ENCODE peak calls at places on chromosomes 2 and 18, in six cellular contexts. L is body of pancreas; G is CD8-positive, alpha-beta T cell; S is upper lobe of left lung; V is MM.1S; T is aorta. O is an unnamed sample.
A peak's percentile ranks its signal among the peaks of the same experiment; 100 is the strongest.

GRCh38 chr2:96699021-96699420 is 40.8 kb downstream of the LMAN2L start:
- DNase-seq in L (no peak), G (no peak), S (no peak), V (no peak), T (no peak), O (no peak)

GRCh38 chr2:75920721-75921551 is 210.2 kb upstream of the GCFC2 start:
- DNase-seq in L (no peak), G (no peak), S (no peak), V (no peak), T (no peak), O (no peak)

GRCh38 chr2:196376984-196377877 is 205.9 kb upstream of the STK17B start:
- DNase-seq in L (no peak), G (no peak), S (no peak), V (no peak), T (no peak), O (peak; percentile 86)

GRCh38 chr18:75478996-75479870 is 51.7 kb upstream of the SMIM21 start:
- DNase-seq in L (no peak), G (no peak), S (no peak), V (peak; percentile 58), T (no peak), O (peak; percentile 84)

GRCh38 chr2:168025487-168026203 is 221.8 kb downstream of the STK39 start:
- DNase-seq in L (no peak), G (no peak), S (no peak), V (no peak), T (no peak), O (peak; percentile 72)

GRCh38 chr2:29578084-29578598 is 343.2 kb downstream of the ALK start:
- DNase-seq in L (no peak), G (no peak), S (no peak), V (no peak), T (no peak), O (no peak)

GRCh38 chr2:174774828-174775227 is 10.6 kb upstream of the CHRNA1 start:
- DNase-seq in L (no peak), G (no peak), S (no peak), V (no peak), T (no peak), O (no peak)

GRCh38 chr18:48649231-48649630 is 110.4 kb downstream of the CTIF start:
- DNase-seq in L (no peak), G (no peak), S (no peak), V (no peak), T (no peak), O (no peak)

GRCh38 chr2:118882693-118883336 is 35.4 kb upstream of the EN1 start:
- DNase-seq in L (peak; percentile 68), G (peak; percentile 49), S (peak; percentile 16), V (peak; percentile 83), T (peak; percentile 76), O (peak; percentile 61)

GRCh38 chr18:46555724-46556123 is 101.3 kb downstream of the LOXHD1 start:
- DNase-seq in L (no peak), G (no peak), S (no peak), V (peak; percentile 60), T (no peak), O (no peak)

GRCh38 chr2:20186078-20186854 is 38.7 kb downstream of the SDC1 start:
- DNase-seq in L (peak; percentile 39), G (no peak), S (no peak), V (no peak), T (no peak), O (no peak)

GRCh38 chr18:54774971-54775665 is 53.2 kb upstream of the RAB27B start:
- DNase-seq in L (peak; percentile 39), G (no peak), S (no peak), V (no peak), T (no peak), O (peak; percentile 34)

GRCh38 chr2:10067330-10067729 is 12.9 kb downstream of the CYS1 start:
- DNase-seq in L (no peak), G (no peak), S (no peak), V (no peak), T (no peak), O (no peak)

GRCh38 chr2:125371867-125372266 is 1284.1 kb upstream of the GYPC start:
- DNase-seq in L (no peak), G (no peak), S (no peak), V (peak; percentile 14), T (no peak), O (no peak)
- H3K9me3 ChIP-seq in L (no peaks in the 10 kb centered on the region), G (peaks cover 3% of the 10 kb centered on the region), S (no peaks in the 10 kb centered on the region), V (no peaks in the 10 kb centered on the region), T (peaks cover 1% of the 10 kb centered on the region), O (no peaks in the 10 kb centered on the region)

GRCh38 chr2:86199834-86200177 is 549 bp downstream of the MRPL35 start:
- DNase-seq in L (no peak), G (no peak), S (no peak), V (no peak), T (no peak), O (peak; percentile 20)

GRCh38 chr2:86194751-86195054 is 559 bp downstream of the IMMT start:
- DNase-seq in L (no peak), G (no peak), S (no peak), V (no peak), T (peak; percentile 98), O (no peak)

GRCh38 chr2:86189782-86190416 is 5.4 kb downstream of the IMMT start:
- DNase-seq in L (no peak), G (no peak), S (no peak), V (no peak), T (no peak), O (no peak)

GRCh38 chr2:86195055-86195807 is at the start of gene IMMT:
- DNase-seq in L (peak; percentile 95), G (peak; percentile 93), S (peak; percentile 99), V (peak; percentile 95), T (peak; percentile 99), O (peak; percentile 98)

DNA sequence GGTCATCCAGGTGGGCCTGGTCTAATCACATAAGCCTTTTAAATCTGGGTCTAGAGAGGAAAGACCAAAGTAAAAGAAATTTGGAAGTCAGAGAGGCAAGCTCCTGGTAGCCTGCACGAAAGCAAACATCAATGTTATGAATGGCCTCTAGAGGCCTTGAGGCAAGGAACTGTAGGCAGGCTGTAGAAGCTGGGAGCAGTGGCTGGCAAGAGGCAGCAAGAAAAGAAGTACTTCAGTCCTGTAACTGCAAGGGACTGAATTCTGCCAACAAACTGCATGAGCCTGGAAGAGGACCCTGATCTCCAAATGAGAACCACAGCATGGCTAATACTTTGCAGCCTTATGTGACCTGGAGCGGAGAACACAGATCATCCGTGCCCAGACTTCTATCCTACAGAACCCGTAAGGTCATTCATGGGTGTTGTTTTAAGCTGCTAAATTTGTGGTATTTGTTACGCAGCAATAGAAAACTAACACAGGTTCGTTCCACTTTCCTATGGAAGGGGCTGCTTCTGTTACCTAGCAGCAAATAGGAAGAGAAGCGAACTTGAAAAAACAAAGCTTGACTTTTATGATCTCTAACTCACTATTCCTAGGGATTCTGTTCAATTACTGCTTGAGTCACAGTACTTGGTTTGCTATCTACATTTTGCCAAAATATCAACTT is 1.2 kb downstream of the IMMT start:
- DNase-seq in L (no peak), G (no peak), S (no peak), V (no peak), T (no peak), O (peak; percentile 34)
- H3K4me1 ChIP-seq in L (peaks cover 60% of the 10 kb centered on the region), G (peaks cover 37% of the 10 kb centered on the region), S (peaks cover 36% of the 10 kb centered on the region), V (peaks cover 18% of the 10 kb centered on the region), T (no peaks in the 10 kb centered on the region), O (peaks cover 42% of the 10 kb centered on the region)

GRCh38 chr18:50285631-50286321 is 1.7 kb downstream of the CXXC1 start:
- DNase-seq in L (no peak), G (no peak), S (peak; percentile 66), V (no peak), T (no peak), O (no peak)
- H3K4me3 ChIP-seq in L (no peak overlapping the region), G (no peak overlapping the region), S (no peak overlapping the region), V (no peak overlapping the region), T (no peak overlapping the region), O (peak overlapping the region; percentile 93)

DNA sequence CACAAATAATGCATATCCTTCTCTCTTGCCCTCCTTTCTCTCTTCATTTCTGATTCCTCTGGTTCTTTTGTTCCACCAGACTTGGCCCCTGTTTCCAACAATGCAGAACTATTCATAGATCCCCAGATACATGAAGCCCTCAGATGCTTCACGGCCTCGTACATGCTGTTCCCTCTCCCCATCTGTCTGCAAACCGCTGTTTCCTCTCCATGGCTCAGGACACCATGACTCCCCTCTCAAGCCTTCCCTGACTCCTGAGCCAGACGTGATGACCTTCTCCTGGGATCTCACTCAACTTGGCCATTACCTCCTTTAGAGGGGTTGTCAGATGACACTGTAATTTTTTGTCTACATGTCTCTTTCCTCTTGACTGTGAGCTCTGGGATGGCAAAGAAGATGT is 15.5 kb downstream of the NEB start:
- DNase-seq in L (no peak), G (no peak), S (no peak), V (no peak), T (no peak), O (no peak)
- H3K9me3 ChIP-seq in L (no peaks in the 10 kb centered on the region), G (no peaks in the 10 kb centered on the region), S (no peaks in the 10 kb centered on the region), V (no peaks in the 10 kb centered on the region), T (peaks cover 1% of the 10 kb centered on the region), O (no peaks in the 10 kb centered on the region)

DNA sequence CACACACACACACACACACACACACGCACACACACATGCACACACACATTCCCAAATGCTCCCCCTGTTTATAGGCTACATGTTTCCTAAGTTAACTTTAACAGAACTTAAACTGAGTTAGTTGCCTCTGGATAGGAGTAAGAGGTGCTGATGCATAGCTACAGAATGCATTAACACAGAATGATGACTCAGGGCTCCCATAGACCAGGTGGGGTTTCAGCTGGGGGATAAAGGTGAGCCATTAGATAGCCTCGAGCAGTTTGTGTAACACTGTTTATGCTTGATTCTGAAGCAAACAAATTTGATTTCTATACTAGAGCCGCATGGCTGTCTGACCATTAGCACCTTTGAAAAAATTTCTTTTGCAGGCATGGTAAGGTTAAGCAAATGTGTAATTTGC is 741.0 kb downstream of the PLCL1 start:
- DNase-seq in L (no peak), G (no peak), S (no peak), V (no peak), T (no peak), O (no peak)
- H3K4me1 ChIP-seq in L (no peaks in the 10 kb centered on the region), G (no peaks in the 10 kb centered on the region), S (no peaks in the 10 kb centered on the region), V (no peaks in the 10 kb centered on the region), T (no peaks in the 10 kb centered on the region), O (no peaks in the 10 kb centered on the region)

DNA sequence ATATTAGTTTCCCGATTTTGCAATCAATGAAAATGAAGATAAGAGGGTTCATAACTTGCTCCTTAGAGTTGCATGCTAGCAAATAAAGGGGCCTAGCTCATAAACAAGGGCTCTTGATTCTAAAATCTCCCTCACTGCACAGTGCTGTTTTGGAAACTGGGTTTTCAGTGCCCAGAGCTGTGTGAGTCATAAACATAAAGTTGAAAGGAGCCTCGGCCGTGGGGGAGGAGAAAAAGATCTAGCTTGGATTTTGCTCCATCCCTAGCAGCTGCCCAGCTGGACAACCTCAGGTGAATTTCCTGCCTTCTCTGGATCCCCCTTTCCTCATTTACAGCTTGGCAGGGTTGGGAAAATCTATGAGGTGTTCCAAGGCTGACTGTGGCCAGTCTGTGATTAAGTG is 42.5 kb downstream of the LYPD1 start:
- DNase-seq in L (no peak), G (no peak), S (no peak), V (no peak), T (no peak), O (peak; percentile 18)
- H3K4me3 ChIP-seq in L (no peak overlapping the region), G (no peak overlapping the region), S (no peak overlapping the region), V (no peak overlapping the region), T (no peak overlapping the region), O (no peak overlapping the region)

DNA sequence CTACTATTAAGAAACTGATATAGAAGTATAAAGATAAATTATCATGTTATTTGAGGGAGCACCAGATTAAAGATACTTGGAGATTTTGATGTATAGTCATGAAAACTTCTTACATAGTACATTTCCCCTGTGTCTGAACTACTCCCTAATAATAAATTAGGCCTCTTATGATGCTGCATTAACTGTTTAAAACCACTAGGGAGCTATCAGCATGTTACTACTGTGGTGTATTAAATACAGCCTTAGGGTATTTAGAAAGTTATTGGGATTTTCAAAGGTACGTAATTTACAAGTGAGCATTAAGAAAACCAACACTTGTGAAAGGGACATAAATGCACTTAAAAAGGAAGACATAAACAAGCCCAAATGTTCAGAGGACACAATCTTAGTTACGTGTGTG is 714.0 kb downstream of the EPHA4 start:
- DNase-seq in L (no peak), G (no peak), S (no peak), V (no peak), T (no peak), O (no peak)
- H3K9me3 ChIP-seq in L (no peaks in the 10 kb centered on the region), G (no peaks in the 10 kb centered on the region), S (no peaks in the 10 kb centered on the region), V (no peaks in the 10 kb centered on the region), T (no peaks in the 10 kb centered on the region), O (no peaks in the 10 kb centered on the region)